ENCODE peak calls at places on chromosomes 6 and 20, in five cellular contexts. H, U, D, A and E are unnamed samples.

GRCh38 chr20:25066386-25066785 is 8.4 kb upstream of the ACSS1 start:
- DNase-seq in A (no peak), H (no peak), D (no peak), U (no peak), E (no peak)

GRCh38 chr20:11267131-11267761 is 593.4 kb upstream of the JAG1 start:
- DNase-seq in H (peak), D (peak), U (no peak), A (peak), E (peak)

GRCh38 chr6:168865-169455 is 123.3 kb upstream of the DUSP22 start:
- DNase-seq in A (no peak), H (peak), D (peak), U (no peak), E (no peak)

GRCh38 chr6:2632368-2632767 is 118.4 kb downstream of the MYLK4 start:
- DNase-seq in H (no peak), D (no peak), A (no peak), U (no peak), E (no peak)

GRCh38 chr20:41004561-41005360 is 23.9 kb upstream of the TOP1 start:
- DNase-seq in D (no peak), U (no peak), H (no peak), A (no peak), E (no peak)

GRCh38 chr6:44224154-44224977 is 971 bp downstream of the SLC29A1 start:
- DNase-seq in H (no peak), U (no peak), A (no peak), D (peak), E (no peak)

GRCh38 chr20:58130574-58130973 is 97.9 kb downstream of the ANKRD60 start:
- DNase-seq in H (no peak), A (no peak), D (no peak), U (no peak), E (no peak)

GRCh38 chr6:129632081-129632758 is 77.8 kb downstream of the ARHGAP18 start:
- DNase-seq in A (no peak), D (no peak), U (no peak), H (no peak), E (no peak)

GRCh38 chr6:17624396-17624795 is 24.3 kb downstream of the FAM8A1 start:
- DNase-seq in A (no peak), D (no peak), U (no peak), H (no peak), E (no peak)

GRCh38 chr6:154122195-154122925 is 83.3 kb downstream of the OPRM1 start:
- DNase-seq in U (no peak), H (no peak), A (no peak), D (no peak), E (no peak)

GRCh38 chr6:157651731-157652490 is 171.1 kb upstream of the SNX9 start:
- DNase-seq in H (no peak), D (no peak), U (no peak), A (no peak), E (no peak)

GRCh38 chr20:24766143-24766527 is 182.9 kb upstream of the CST7 start:
- DNase-seq in A (no peak), U (no peak), H (no peak), D (no peak), E (no peak)

GRCh38 chr6:130780137-130780536 is 47.1 kb upstream of the SMLR1 start:
- DNase-seq in U (no peak), A (no peak), H (no peak), D (no peak), E (no peak)

GRCh38 chr6:132504757-132505156 is 8.2 kb downstream of the STX7 start:
- DNase-seq in U (no peak), H (no peak), A (no peak), D (no peak), E (no peak)

GRCh38 chr6:43491750-43492661 is 14.6 kb downstream of the TJAP1 start:
- DNase-seq in D (peak), U (no peak), H (no peak), A (no peak), E (no peak)

GRCh38 chr6:139765825-139766285 is 391.4 kb upstream of the CITED2 start:
- DNase-seq in U (no peak), H (peak), A (no peak), D (no peak), E (no peak)

GRCh38 chr6:97215157-97215769 is 67.8 kb downstream of the MMS22L start:
- DNase-seq in A (no peak), H (peak), D (peak), U (no peak), E (no peak)

GRCh38 chr6:135854799-135855198 is 3.3 kb downstream of the PDE7B start:
- DNase-seq in U (no peak), D (no peak), A (no peak), H (no peak), E (no peak)

GRCh38 chr6:135852775-135853174 is 1.3 kb downstream of the PDE7B start:
- DNase-seq in H (no peak), D (no peak), A (no peak), U (no peak), E (no peak)

GRCh38 chr6:135853986-135854385 is 2.5 kb downstream of the PDE7B start:
- DNase-seq in H (no peak), A (no peak), D (no peak), U (no peak), E (no peak)

GRCh38 chr6:135851442-135852271 is at the start of gene PDE7B:
- DNase-seq in H (no peak), A (no peak), D (peak), U (peak), E (peak)

GRCh38 chr6:135853227-135853626 is 1.7 kb downstream of the PDE7B start:
- DNase-seq in A (no peak), H (no peak), U (no peak), D (no peak), E (no peak)
- TF ChIP-seq TAF1 in A (no peak), H (no peak), U (no peak), D (no peak), E (no peak)

DNA sequence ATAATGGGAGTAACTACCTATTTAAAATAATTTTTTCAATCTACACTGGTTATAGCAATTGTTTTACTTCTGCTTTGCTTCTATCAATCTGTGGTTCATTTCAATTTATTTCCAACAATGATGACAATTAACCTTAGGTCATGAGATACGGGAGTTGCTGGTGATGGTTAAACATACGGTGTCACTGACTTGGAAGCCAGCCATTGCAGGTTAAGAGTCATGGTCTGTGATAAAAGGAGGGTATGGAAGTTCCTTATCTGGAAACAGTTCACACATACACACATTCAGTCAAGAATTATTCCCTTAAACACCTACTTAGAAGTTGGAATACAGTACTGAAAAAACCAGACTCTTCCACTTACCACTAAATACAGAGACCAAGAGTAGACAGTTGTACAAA is 180.0 kb downstream of the KIF16B start:
- DNase-seq in D (no peak), U (no peak), H (no peak), A (no peak), E (no peak)
- TF ChIP-seq POLR2AphosphoS5 in D (no peak), U (no peak), H (no peak), A (no peak), E (no peak)

DNA sequence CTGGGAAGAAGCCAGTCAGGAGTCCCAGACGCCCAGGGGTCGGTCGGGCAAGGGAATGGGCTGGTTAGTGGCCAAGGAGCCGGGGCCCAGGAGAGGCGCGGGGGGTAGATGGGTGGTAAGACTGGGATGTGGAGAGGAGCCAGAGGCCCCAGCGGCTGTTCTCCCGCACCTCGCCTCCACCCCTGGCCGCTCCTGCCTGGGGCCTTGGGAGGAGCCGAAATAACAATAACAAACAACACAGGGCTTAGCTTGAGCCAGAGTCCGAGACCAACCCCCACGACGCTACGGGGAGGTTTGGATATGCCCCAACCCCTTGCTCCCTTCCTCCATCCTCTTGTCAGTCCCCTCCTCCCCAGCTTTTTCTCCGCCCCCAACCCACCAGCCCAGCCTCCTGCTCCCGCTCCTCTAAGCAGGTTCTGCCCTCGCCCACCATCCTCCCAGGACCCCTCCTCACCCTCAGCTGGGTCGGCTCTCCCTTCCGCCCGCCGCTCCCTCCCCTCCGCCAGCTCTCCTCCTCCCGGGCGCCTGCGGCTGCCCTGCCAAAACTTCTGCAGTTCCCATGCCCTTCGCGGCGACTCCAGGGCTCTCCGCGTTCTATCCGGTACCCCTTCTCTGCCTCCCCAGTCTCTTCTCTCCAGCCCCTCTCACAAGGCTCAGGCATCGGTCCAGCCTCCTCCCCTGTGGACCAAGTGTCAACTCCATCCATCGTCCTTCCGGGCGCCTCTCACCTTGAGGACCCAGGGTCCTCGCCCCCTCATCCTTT is 1.1 kb downstream of the RNF39 start:
- DNase-seq in H (no peak), U (peak), A (no peak), D (peak), E (no peak)
- TF ChIP-seq TAF1 in H (no peak), U (no peak), A (no peak), D (no peak), E (no peak)

DNA sequence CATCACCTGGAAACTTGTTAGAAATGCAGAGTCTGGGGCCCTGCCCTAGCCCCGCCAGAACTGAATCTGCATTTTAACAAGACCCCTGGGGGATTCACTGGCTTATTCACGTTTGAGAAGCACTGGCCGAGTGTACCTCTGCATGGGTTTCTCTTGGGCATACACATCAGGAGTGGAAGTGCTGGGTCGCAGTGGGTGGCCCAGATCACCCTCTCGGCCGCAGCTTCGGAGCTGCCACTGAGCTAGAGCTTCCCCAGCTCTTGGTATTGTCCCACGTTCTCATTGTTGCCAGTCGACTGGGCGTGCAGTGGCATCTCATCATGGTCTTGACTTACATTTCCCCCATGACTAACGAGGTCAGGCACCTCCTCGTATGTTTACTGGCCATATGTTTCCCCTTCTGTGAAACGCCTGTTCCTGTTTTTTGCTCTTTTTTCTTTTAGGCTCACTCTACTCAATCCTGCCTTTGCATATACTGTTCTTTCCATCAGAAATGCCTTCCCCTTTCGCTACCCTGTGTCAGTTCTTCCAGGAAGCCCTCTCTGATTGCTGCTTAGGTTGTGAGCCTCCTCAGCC is 3.0 kb upstream of the DLGAP4 start:
- DNase-seq in D (no peak), A (no peak), U (no peak), H (no peak), E (no peak)
- TF ChIP-seq POLR2AphosphoS5 in D (no peak), A (no peak), U (no peak), H (no peak), E (no peak)